ENCODE peak calls at places on chromosomes 5 and 9, in six cellular contexts. R is A673, K is heart right ventricle, F is left lung, Y is SK-N-SH, G is upper lobe of left lung. S is an unnamed sample.

GRCh38 chr5:172768573-172769323 is 2.2 kb downstream of the DUSP1 start:
- DNase-seq in G (peak; percentile 40), R (no peak), Y (no peak), K (no peak), F (no peak), S (peak; percentile 43)

GRCh38 chr5:167802755-167803431 is 488.6 kb upstream of the WWC1 start:
- DNase-seq in Y (no peak), F (no peak), G (no peak), K (no peak), R (peak; percentile 41), S (no peak)

GRCh38 chr5:147427784-147428401 is 82.0 kb downstream of the DPYSL3 start:
- DNase-seq in F (no peak), R (no peak), G (no peak), Y (no peak), K (no peak), S (no peak)

GRCh38 chr9:69120380-69121154 is 53.5 kb upstream of the TJP2 start:
- DNase-seq in G (peak; percentile 91), F (peak; percentile 85), R (no peak), Y (no peak), K (peak; percentile 24), S (peak; percentile 96)

GRCh38 chr5:120072054-120072453 is 392.0 kb upstream of the PRR16 start:
- DNase-seq in R (no peak), G (no peak), Y (no peak), K (no peak), F (no peak), S (no peak)

GRCh38 chr5:137405393-137405792 is 93.7 kb downstream of the SPOCK1 start:
- DNase-seq in R (no peak), Y (no peak), F (no peak), G (no peak), K (no peak), S (no peak)

GRCh38 chr9:134186471-134187109 is 22.2 kb upstream of the RNU6ATAC start:
- DNase-seq in R (no peak), F (peak; percentile 30), K (no peak), G (peak; percentile 16), Y (peak; percentile 25), S (peak; percentile 41)

GRCh38 chr5:6723901-6724300 is 10.7 kb downstream of the TENT4A start:
- DNase-seq in Y (no peak), G (no peak), K (no peak), F (no peak), R (no peak), S (no peak)

GRCh38 chr5:103469288-103470065 is 93.1 kb downstream of the NUDT12 start:
- DNase-seq in Y (no peak), R (no peak), K (no peak), G (no peak), F (no peak), S (no peak)

GRCh38 chr5:14728109-14728938 is 63.8 kb downstream of the OTULIN start:
- DNase-seq in R (no peak), K (no peak), F (no peak), G (no peak), Y (no peak), S (no peak)

GRCh38 chr9:124799274-124800006 is 22.5 kb downstream of the OLFML2A start:
- DNase-seq in G (no peak), Y (no peak), F (no peak), R (no peak), K (no peak), S (peak; percentile 93)

GRCh38 chr5:109921735-109922395 is 232.1 kb downstream of the MAN2A1 start:
- DNase-seq in G (peak; percentile 75), F (peak; percentile 51), Y (no peak), K (peak; percentile 47), R (no peak), S (no peak)

GRCh38 chr9:137461316-137461662 is 2.2 kb upstream of the NSMF start:
- DNase-seq in F (no peak), Y (no peak), R (no peak), G (no peak), K (no peak), S (peak; percentile 75)

GRCh38 chr5:41682641-41683040 is 172.2 kb upstream of the PLCXD3 start:
- DNase-seq in K (no peak), F (no peak), Y (no peak), G (no peak), R (no peak), S (no peak)

GRCh38 chr5:142360607-142361120 is 35.8 kb upstream of the SPRY4 start:
- DNase-seq in G (no peak), F (no peak), R (peak; percentile 47), Y (peak; percentile 52), K (no peak), S (peak; percentile 45)

GRCh38 chr5:9440517-9440916 is 105.4 kb downstream of the SEMA5A start:
- DNase-seq in F (no peak), K (no peak), R (no peak), G (no peak), Y (no peak), S (no peak)

GRCh38 chr5:132877938-132878337 is 4.5 kb downstream of the LEAP2 start:
- DNase-seq in R (peak; percentile 31), K (peak; percentile 23), F (peak; percentile 51), Y (no peak), G (peak; percentile 28), S (no peak)

GRCh38 chr9:112555091-112555643 is 68.5 kb downstream of the KIAA1958 start:
- DNase-seq in F (no peak), K (no peak), Y (no peak), G (no peak), R (no peak), S (no peak)

GRCh38 chr9:129326061-129327005 is 148.3 kb upstream of the IER5L start:
- DNase-seq in K (no peak), R (no peak), Y (no peak), G (no peak), F (no peak), S (no peak)

GRCh38 chr9:89740722-89741121 is 135.9 kb downstream of the GADD45G start:
- DNase-seq in K (no peak), F (no peak), R (no peak), G (no peak), Y (no peak), S (no peak)

GRCh38 chr5:64458948-64459347 is 46.9 kb upstream of the RGS7BP start:
- DNase-seq in F (no peak), R (no peak), Y (no peak), G (no peak), K (no peak), S (no peak)

GRCh38 chr5:138873096-138873885 is 1.8 kb downstream of the LRRTM2 start:
- DNase-seq in K (no peak), Y (no peak), R (peak; percentile 57), F (no peak), G (no peak), S (no peak)

GRCh38 chr5:128213340-128213739 is 129.8 kb downstream of the SLC12A2 start:
- DNase-seq in Y (peak; percentile 31), F (no peak), G (no peak), K (no peak), R (peak; percentile 71), S (no peak)

GRCh38 chr9:105114956-105115728 is 129.3 kb upstream of the SLC44A1 start:
- DNase-seq in F (peak; percentile 79), R (no peak), K (no peak), G (peak; percentile 79), Y (no peak), S (peak; percentile 53)

GRCh38 chr9:135070198-135070951 is 17.1 kb upstream of the OLFM1 start:
- DNase-seq in G (peak; percentile 18), K (no peak), F (peak; percentile 21), R (peak; percentile 39), Y (peak; percentile 66), S (peak; percentile 40)

GRCh38 chr5:150637245-150638052 is 3.0 kb upstream of the SYNPO start:
- DNase-seq in G (no peak), K (no peak), R (peak; percentile 45), Y (no peak), F (no peak), S (peak; percentile 58)

GRCh38 chr5:150639317-150639738 is 1.1 kb upstream of the SYNPO start:
- DNase-seq in G (no peak), R (no peak), Y (no peak), K (no peak), F (no peak), S (no peak)

GRCh38 chr5:150638053-150638444 is 2.4 kb upstream of the SYNPO start:
- DNase-seq in F (no peak), R (no peak), Y (no peak), G (no peak), K (no peak), S (no peak)

GRCh38 chr5:150639751-150640150 is 709 bp upstream of the SYNPO start:
- DNase-seq in R (no peak), G (no peak), F (no peak), Y (no peak), K (no peak), S (no peak)

GRCh38 chr5:150638488-150639316 is 1.8 kb upstream of the SYNPO start:
- DNase-seq in G (no peak), F (no peak), K (no peak), Y (no peak), R (no peak), S (no peak)
- H3K4me3 ChIP-seq in G (no peak overlapping the region), F (no peak overlapping the region), K (no peak overlapping the region), Y (no peak overlapping the region), R (no peak overlapping the region), S (no peak overlapping the region)

GRCh38 chr9:116939605-116940004 is 252.5 kb downstream of the TRIM32 start:
- DNase-seq in G (no peak), K (no peak), R (no peak), Y (no peak), F (no peak), S (no peak)

GRCh38 chr9:116941266-116941665 is 254.2 kb downstream of the TRIM32 start:
- DNase-seq in F (no peak), Y (no peak), R (no peak), G (no peak), K (no peak), S (no peak)

GRCh38 chr9:116937361-116937760 is 250.3 kb downstream of the TRIM32 start:
- DNase-seq in Y (no peak), G (no peak), R (no peak), K (no peak), F (no peak), S (no peak)

GRCh38 chr9:116940614-116941215 is 253.6 kb downstream of the TRIM32 start:
- DNase-seq in R (no peak), F (no peak), Y (no peak), K (no peak), G (no peak), S (no peak)

GRCh38 chr9:116939161-116939560 is 252.1 kb downstream of the TRIM32 start:
- DNase-seq in G (no peak), F (no peak), Y (no peak), K (no peak), R (no peak), S (no peak)
- H3K4me1 ChIP-seq in G (no peaks in the 10 kb centered on the region), F (no peaks in the 10 kb centered on the region), Y (no peaks in the 10 kb centered on the region), K (no peaks in the 10 kb centered on the region), R (no peaks in the 10 kb centered on the region), S (no peaks in the 10 kb centered on the region)

GRCh38 chr9:4680750-4681149 is 1.4 kb downstream of the CDC37L1 start:
- DNase-seq in Y (no peak), R (no peak), K (no peak), G (no peak), F (no peak), S (no peak)
- H3K4me3 ChIP-seq in Y (peak overlapping the region; percentile 80), R (peak overlapping the region; percentile 83), K (no peak overlapping the region), G (peak overlapping the region; percentile 83), F (peak overlapping the region; percentile 58), S (peak overlapping the region; percentile 69)

DNA sequence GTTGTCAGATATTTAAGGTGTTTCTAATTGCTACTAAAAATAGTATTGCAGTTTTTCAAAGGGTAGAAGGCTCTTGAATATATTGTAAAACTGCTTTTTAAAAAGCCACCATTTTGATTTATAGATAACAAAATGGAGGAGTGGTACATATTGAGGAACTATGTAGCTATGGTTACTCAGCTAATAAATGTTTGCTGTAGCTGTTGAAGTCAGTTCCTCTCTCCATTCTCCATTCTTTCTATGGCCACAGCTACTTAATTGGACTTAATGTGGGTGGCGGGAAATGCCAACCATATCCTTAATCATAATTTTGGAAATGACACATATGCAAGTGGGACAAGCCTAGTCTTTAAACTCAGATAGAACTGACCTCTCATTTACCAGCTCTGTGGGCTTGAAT is 10.7 kb downstream of the CDKN2A start:
- DNase-seq in Y (no peak), G (no peak), R (no peak), K (no peak), F (no peak), S (no peak)
- H3K4me1 ChIP-seq in Y (no peaks in the 10 kb centered on the region), G (no peaks in the 10 kb centered on the region), R (no peaks in the 10 kb centered on the region), K (no peaks in the 10 kb centered on the region), F (no peaks in the 10 kb centered on the region), S (no peaks in the 10 kb centered on the region)

S was measured in pancreas.